ENCODE peak calls at places on chromosomes 4 and X, in nine cellular contexts. One of them, this sample, is unnamed.

GRCh38 chrX:45351478-45351877 is 150.8 kb upstream of the DIPK2B start:
- DNase-seq in NCI-H1092: no peak
- DNase-seq in left cardiac atrium: no peak
- DNase-seq in substantia nigra: no peak
- DNase-seq in HCT116: no peak
- DNase-seq in progenitor cell of endocrine pancreas: no peak
- DNase-seq in glutamatergic neuron: no peak
- DNase-seq in NCI-H524: no peak
- DNase-seq in effector CD4-positive, alpha-beta T cell: no peak
- DNase-seq in this sample: no peak

GRCh38 chr4:109434007-109434792 is 585 bp downstream of the SEC24B start:
- DNase-seq in NCI-H1092: no peak
- DNase-seq in left cardiac atrium: peak; percentile 58
- DNase-seq in substantia nigra: peak; percentile 11
- DNase-seq in HCT116: no peak
- DNase-seq in progenitor cell of endocrine pancreas: peak; percentile 38
- DNase-seq in glutamatergic neuron: peak; percentile 66
- DNase-seq in NCI-H524: no peak
- DNase-seq in effector CD4-positive, alpha-beta T cell: no peak
- DNase-seq in this sample: peak; percentile 7

GRCh38 chr4:14771504-14772175 is 230.6 kb upstream of the CPEB2 start:
- DNase-seq in NCI-H1092: no peak
- DNase-seq in left cardiac atrium: no peak
- DNase-seq in substantia nigra: no peak
- DNase-seq in HCT116: no peak
- DNase-seq in progenitor cell of endocrine pancreas: no peak
- DNase-seq in glutamatergic neuron: no peak
- DNase-seq in NCI-H524: no peak
- DNase-seq in effector CD4-positive, alpha-beta T cell: no peak
- DNase-seq in this sample: no peak

GRCh38 chrX:21837056-21837455 is 2.4 kb upstream of the MBTPS2 start:
- DNase-seq in NCI-H1092: no peak
- DNase-seq in left cardiac atrium: no peak
- DNase-seq in substantia nigra: no peak
- DNase-seq in HCT116: no peak
- DNase-seq in progenitor cell of endocrine pancreas: no peak
- DNase-seq in glutamatergic neuron: no peak
- DNase-seq in NCI-H524: no peak
- DNase-seq in effector CD4-positive, alpha-beta T cell: no peak
- DNase-seq in this sample: no peak

GRCh38 chr4:3657917-3658913 is 108.0 kb upstream of the ADRA2C start:
- DNase-seq in NCI-H1092: peak; percentile 74
- DNase-seq in left cardiac atrium: no peak
- DNase-seq in substantia nigra: no peak
- DNase-seq in HCT116: no peak
- DNase-seq in progenitor cell of endocrine pancreas: no peak
- DNase-seq in glutamatergic neuron: no peak
- DNase-seq in NCI-H524: no peak
- DNase-seq in effector CD4-positive, alpha-beta T cell: no peak
- DNase-seq in this sample: no peak

GRCh38 chr4:187606581-187606980 is 389.0 kb upstream of the ZFP42 start:
- DNase-seq in NCI-H1092: no peak
- DNase-seq in left cardiac atrium: no peak
- DNase-seq in substantia nigra: peak; percentile 5
- DNase-seq in HCT116: peak; percentile 54
- DNase-seq in progenitor cell of endocrine pancreas: no peak
- DNase-seq in glutamatergic neuron: peak; percentile 46
- DNase-seq in NCI-H524: peak; percentile 0
- DNase-seq in effector CD4-positive, alpha-beta T cell: no peak
- DNase-seq in this sample: no peak

GRCh38 chr4:10587296-10587695 is 97.3 kb downstream of the CLNK start:
- DNase-seq in NCI-H1092: no peak
- DNase-seq in left cardiac atrium: no peak
- DNase-seq in substantia nigra: no peak
- DNase-seq in HCT116: no peak
- DNase-seq in progenitor cell of endocrine pancreas: no peak
- DNase-seq in glutamatergic neuron: no peak
- DNase-seq in NCI-H524: no peak
- DNase-seq in effector CD4-positive, alpha-beta T cell: no peak
- DNase-seq in this sample: no peak

GRCh38 chr4:44320833-44321232 is 127.8 kb downstream of the KCTD8 start:
- DNase-seq in NCI-H1092: no peak
- DNase-seq in left cardiac atrium: no peak
- DNase-seq in substantia nigra: no peak
- DNase-seq in HCT116: no peak
- DNase-seq in progenitor cell of endocrine pancreas: no peak
- DNase-seq in glutamatergic neuron: no peak
- DNase-seq in NCI-H524: no peak
- DNase-seq in effector CD4-positive, alpha-beta T cell: no peak
- DNase-seq in this sample: no peak

This sample was measured in T-helper 22 cell.